ENCODE peak calls at places on chromosome 17, in seven cellular contexts. Z is IMR-90; D is HTR-8/SVneo; F is GDM1; Q is GM12891; S is GM19239; P is effector CD4-positive, alpha-beta T cell. H is an unnamed sample.

GRCh38 chr17:57073626-57074025 is 11.4 kb upstream of the AKAP1 start:
- DNase-seq in Z (no peak), D (no peak), F (no peak), Q (no peak), S (no peak), P (no peak), H (no peak)

GRCh38 chr17:11550431-11550830 is 47.8 kb upstream of the DNAH9 start:
- DNase-seq in Z (no peak), D (no peak), F (no peak), Q (no peak), S (no peak), P (no peak), H (no peak)

GRCh38 chr17:17088511-17089205 is 46.4 kb downstream of the MPRIP start:
- DNase-seq in Z (no peak), D (no peak), F (no peak), Q (no peak), S (no peak), P (no peak), H (no peak)

GRCh38 chr17:82587234-82588086 is 60.8 kb downstream of the WDR45B start:
- DNase-seq in Z (peak), D (no peak), F (peak), Q (no peak), S (no peak), P (no peak), H (no peak)

GRCh38 chr17:79983456-79983855 is 52.2 kb downstream of the TBC1D16 start:
- DNase-seq in Z (no peak), D (no peak), F (no peak), Q (peak), S (no peak), P (no peak), H (no peak)

GRCh38 chr17:74607219-74607618 is 15.1 kb upstream of the CD300LD start:
- DNase-seq in Z (no peak), D (no peak), F (no peak), Q (no peak), S (no peak), P (no peak), H (no peak)

GRCh38 chr17:15399443-15399842 is 58.0 kb upstream of the TEKT3 start:
- DNase-seq in Z (no peak), D (no peak), F (no peak), Q (no peak), S (no peak), P (no peak), H (no peak)

GRCh38 chr17:1999557-2000251 is 25.4 kb downstream of the RTN4RL1 start:
- DNase-seq in Z (peak), D (no peak), F (peak), Q (no peak), S (no peak), P (no peak), H (no peak)

GRCh38 chr17:27489045-27489715 is 32.9 kb downstream of the KSR1 start:
- DNase-seq in Z (peak), D (peak), F (peak), Q (no peak), S (no peak), P (no peak), H (no peak)

GRCh38 chr17:80544655-80545498 is at the start of gene RPTOR:
- DNase-seq in Z (peak), D (peak), F (peak), Q (peak), S (peak), P (peak), H (peak)

GRCh38 chr17:32142857-32143524 is 689 bp downstream of the RHOT1 start:
- DNase-seq in Z (peak), D (peak), F (no peak), Q (no peak), S (no peak), P (no peak), H (peak)

GRCh38 chr17:14428640-14429029 is 127.8 kb downstream of the HS3ST3B1 start:
- DNase-seq in Z (no peak), D (no peak), F (peak), Q (no peak), S (no peak), P (no peak), H (no peak)

GRCh38 chr17:45433136-45433535 is 466 bp upstream of the ARHGAP27 start:
- DNase-seq in Z (no peak), D (no peak), F (no peak), Q (no peak), S (no peak), P (no peak), H (no peak)

GRCh38 chr17:8073627-8074485 is 13.7 kb downstream of the ALOX12B start:
- DNase-seq in Z (peak), D (peak), F (peak), Q (peak), S (peak), P (peak), H (no peak)

GRCh38 chr17:51045616-51046526 is 74.8 kb downstream of the SPAG9 start:
- DNase-seq in Z (no peak), D (no peak), F (no peak), Q (no peak), S (no peak), P (no peak), H (no peak)

GRCh38 chr17:27494192-27495091 is 38.2 kb downstream of the KSR1 start:
- DNase-seq in Z (peak), D (peak), F (no peak), Q (no peak), S (no peak), P (no peak), H (no peak)

GRCh38 chr17:6325741-6326140 is 109.2 kb downstream of the AIPL1 start:
- DNase-seq in Z (no peak), D (no peak), F (no peak), Q (no peak), S (no peak), P (no peak), H (no peak)

GRCh38 chr17:3916013-3916696 is at the start of gene P2RX1:
- DNase-seq in Z (no peak), D (no peak), F (peak), Q (no peak), S (no peak), P (no peak), H (no peak)

GRCh38 chr17:82121246-82121645 is 23.2 kb upstream of the FASN start:
- DNase-seq in Z (no peak), D (no peak), F (no peak), Q (no peak), S (no peak), P (no peak), H (no peak)

GRCh38 chr17:40530988-40531971 is 29.9 kb upstream of the TNS4 start:
- DNase-seq in Z (no peak), D (no peak), F (no peak), Q (no peak), S (no peak), P (peak), H (no peak)

GRCh38 chr17:77498056-77498785 is 357.5 kb downstream of the SEC14L1 start:
- DNase-seq in Z (no peak), D (no peak), F (no peak), Q (peak), S (no peak), P (no peak), H (no peak)

GRCh38 chr17:60165976-60166375 is 16.2 kb downstream of the CA4 start:
- DNase-seq in Z (no peak), D (no peak), F (no peak), Q (no peak), S (no peak), P (no peak), H (no peak)

GRCh38 chr17:82297804-82298537 is 19.4 kb downstream of the CD7 start:
- DNase-seq in Z (peak), D (peak), F (peak), Q (peak), S (peak), P (peak), H (peak)

GRCh38 chr17:51351890-51352289 is 91.5 kb downstream of the UTP18 start:
- DNase-seq in Z (peak), D (no peak), F (no peak), Q (no peak), S (no peak), P (no peak), H (no peak)

GRCh38 chr17:80855968-80856862 is 135.4 kb upstream of the CHMP6 start:
- DNase-seq in Z (peak), D (peak), F (peak), Q (peak), S (peak), P (peak), H (peak)

GRCh38 chr17:44219126-44219635 is 294 bp downstream of the UBTF start:
- DNase-seq in Z (peak), D (peak), F (peak), Q (peak), S (peak), P (peak), H (peak)

GRCh38 chr17:1498233-1498632 is 5.7 kb upstream of the MYO1C start:
- DNase-seq in Z (no peak), D (no peak), F (no peak), Q (no peak), S (no peak), P (no peak), H (no peak)

GRCh38 chr17:49280918-49281317 is 50.3 kb upstream of the PHOSPHO1 start:
- DNase-seq in Z (no peak), D (no peak), F (no peak), Q (no peak), S (no peak), P (no peak), H (no peak)

GRCh38 chr17:39923836-39924690 is 3.3 kb downstream of the ORMDL3 start:
- DNase-seq in Z (peak), D (no peak), F (no peak), Q (no peak), S (no peak), P (no peak), H (peak)

GRCh38 chr17:78789663-78790181 is 7.6 kb upstream of the CYTH1 start:
- DNase-seq in Z (peak), D (no peak), F (no peak), Q (no peak), S (no peak), P (peak), H (no peak)

GRCh38 chr17:40577611-40578065 is 12.4 kb upstream of the CCR7 start:
- DNase-seq in Z (no peak), D (no peak), F (no peak), Q (no peak), S (no peak), P (no peak), H (no peak)